ENCODE peak calls at places on chromosomes 1 and 21, in five cellular contexts. R is IMR-90, U is mesendoderm, G is H1, P is H9. J is an unnamed sample.

GRCh38 chr1:234539666-234540403 is 60.9 kb upstream of the TARBP1 start:
- DNase-seq in R (no peak), U (peak), G (no peak), P (no peak), J (no peak)

GRCh38 chr1:45116340-45116739 is 90.1 kb downstream of the ZSWIM5 start:
- DNase-seq in R (no peak), U (no peak), G (no peak), P (no peak), J (no peak)

GRCh38 chr1:91700771-91701493 is 185.0 kb downstream of the TGFBR3 start:
- DNase-seq in R (peak), U (no peak), G (no peak), P (no peak), J (no peak)

GRCh38 chr1:81998165-81998564 is 197.4 kb downstream of the ADGRL2 start:
- DNase-seq in R (no peak), U (no peak), G (no peak), P (no peak), J (no peak)

GRCh38 chr1:85278853-85279314 is 2.5 kb upstream of the BCL10 start:
- DNase-seq in R (peak), U (peak), G (no peak), P (no peak), J (no peak)

GRCh38 chr1:182280521-182280920 is 111.1 kb downstream of the GLUL start:
- DNase-seq in R (no peak), U (no peak), G (no peak), P (no peak), J (no peak)

GRCh38 chr1:216186816-216187215 is 236.4 kb downstream of the USH2A start:
- DNase-seq in R (peak), U (no peak), G (no peak), P (no peak), J (no peak)

GRCh38 chr1:200206340-200206739 is 178.8 kb downstream of the NR5A2 start:
- DNase-seq in R (peak), U (no peak), G (no peak), P (no peak), J (no peak)

GRCh38 chr1:55252942-55253589 is 37.9 kb upstream of the USP24 start:
- DNase-seq in R (no peak), U (no peak), G (no peak), P (no peak), J (no peak)

GRCh38 chr21:27674037-27674436 is 707.1 kb upstream of the ADAMTS5 start:
- DNase-seq in R (peak), U (no peak), G (no peak), P (no peak), J (no peak)

GRCh38 chr21:39218082-39218409 is 34.8 kb upstream of the PSMG1 start:
- DNase-seq in R (no peak), U (no peak), G (no peak), P (no peak), J (no peak)

GRCh38 chr1:79188371-79188770 is 181.8 kb upstream of the ADGRL4 start:
- DNase-seq in R (peak), U (no peak), G (no peak), P (no peak), J (no peak)

GRCh38 chr1:56580771-56581170 is 1.4 kb upstream of the PLPP3 start:
- DNase-seq in R (no peak), U (no peak), G (no peak), P (no peak), J (no peak)

DNA sequence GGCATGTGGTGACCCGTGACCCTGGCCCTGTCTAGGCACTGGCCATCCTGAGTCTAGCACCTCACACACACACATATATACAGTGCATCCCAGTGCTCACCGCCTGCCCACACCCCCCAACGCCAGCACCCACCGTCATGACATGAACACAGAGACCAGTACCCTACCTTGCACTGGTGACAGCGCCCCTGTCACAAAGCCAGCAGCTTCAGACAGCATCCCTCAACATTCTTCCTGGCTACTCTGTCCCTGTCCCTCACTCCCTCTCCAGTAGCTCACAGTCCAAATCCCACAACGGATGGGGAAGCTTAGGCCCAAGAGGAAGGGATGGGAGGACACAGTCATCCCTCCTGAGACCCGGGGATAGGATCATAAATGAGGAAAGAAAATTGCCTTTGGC is 27.1 kb downstream of the AHDC1 start:
- DNase-seq in R (no peak), U (no peak), G (no peak), P (no peak), J (no peak)
- H2AK5ac ChIP-seq in R (peak), U (no peak), G (peak), P (no peak), J (no peak)

GRCh38 chr1:68322837-68323687 is 90.7 kb upstream of the WLS start:
- DNase-seq in R (peak), U (no peak), G (no peak), P (no peak), J (no peak)

GRCh38 chr1:68327414-68327813 is 95.1 kb upstream of the WLS start:
- DNase-seq in R (peak), U (no peak), G (no peak), P (no peak), J (no peak)

GRCh38 chr1:68321084-68321685 is 88.9 kb upstream of the WLS start:
- DNase-seq in R (peak), U (peak), G (peak), P (peak), J (peak)

GRCh38 chr1:68322096-68322495 is 89.8 kb upstream of the WLS start:
- DNase-seq in R (no peak), U (no peak), G (no peak), P (no peak), J (no peak)

DNA sequence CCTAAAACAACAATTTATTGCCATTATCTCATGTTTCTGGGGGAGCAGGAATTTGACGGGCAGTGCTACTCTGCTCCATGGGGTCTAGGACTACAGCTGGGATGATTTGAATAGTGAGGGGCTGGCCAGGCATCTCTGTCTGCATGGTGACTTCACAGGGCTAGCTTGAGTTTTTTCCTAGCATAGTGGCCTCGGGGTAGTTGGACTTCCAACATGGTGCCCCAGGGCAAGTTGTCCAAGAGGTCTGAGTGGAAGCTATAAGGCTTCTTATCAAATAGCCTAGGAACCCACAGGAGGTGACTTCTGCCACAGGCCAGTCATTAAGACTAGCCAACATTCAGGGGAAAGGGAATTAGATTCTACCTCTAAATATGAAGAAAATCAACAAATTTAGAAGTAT is 92.0 kb upstream of the WLS start:
- DNase-seq in R (no peak), U (no peak), G (no peak), P (no peak), J (no peak)
- H2AK5ac ChIP-seq in R (no peak), U (no peak), G (no peak), P (no peak), J (no peak)

GRCh38 chr1:38029725-38030511 is 16.7 kb downstream of the POU3F1 start:
- DNase-seq in R (peak), U (peak), G (peak), P (peak), J (no peak)
- H2AK5ac ChIP-seq in R (peak), U (peak), G (peak), P (no peak), J (peak)

GRCh38 chr1:177077006-177077405 is 87.5 kb downstream of the ASTN1 start:
- DNase-seq in R (no peak), U (no peak), G (no peak), P (no peak), J (no peak)
- H2AK5ac ChIP-seq in R (no peak), U (no peak), G (no peak), P (no peak), J (no peak)

GRCh38 chr1:36151133-36151844 is 2.0 kb upstream of the TRAPPC3 start:
- DNase-seq in R (no peak), U (no peak), G (no peak), P (no peak), J (no peak)

GRCh38 chr1:36154335-36154734 is 1.6 kb upstream of the MAP7D1 start:
- DNase-seq in R (no peak), U (no peak), G (no peak), P (no peak), J (no peak)

GRCh38 chr1:36154765-36155559 is 998 bp upstream of the MAP7D1 start:
- DNase-seq in R (no peak), U (no peak), G (no peak), P (peak), J (peak)

GRCh38 chr1:36151845-36152203 is 2.5 kb upstream of the TRAPPC3 start:
- DNase-seq in R (no peak), U (no peak), G (no peak), P (no peak), J (no peak)

DNA sequence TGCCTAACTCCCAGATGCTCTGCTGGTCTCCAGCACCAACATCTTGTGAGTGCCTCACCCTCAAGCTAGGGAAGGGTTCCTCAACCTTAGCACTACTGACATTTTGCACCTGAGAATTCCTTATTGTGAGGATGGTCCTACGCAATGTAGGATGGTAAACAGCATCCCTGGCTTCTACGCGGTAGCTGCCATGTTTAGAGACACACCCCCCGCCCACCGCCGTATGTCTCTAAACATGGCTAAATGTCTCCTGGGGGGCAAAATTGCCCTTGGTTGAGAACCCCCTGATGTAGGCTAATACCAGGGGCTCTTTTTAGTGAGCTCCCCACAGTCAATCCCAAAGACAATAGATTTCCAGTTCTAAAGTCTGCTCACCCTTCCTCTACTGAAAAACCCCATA is 2.5 kb upstream of the MAP7D1 start:
- DNase-seq in R (no peak), U (no peak), G (no peak), P (no peak), J (no peak)
- H2AK5ac ChIP-seq in R (peak), U (peak), G (no peak), P (no peak), J (no peak)

GRCh38 chr21:42777757-42778344 is 101.5 kb downstream of the WDR4 start:
- DNase-seq in R (no peak), U (no peak), G (no peak), P (no peak), J (no peak)
- H2AK5ac ChIP-seq in R (no peak), U (no peak), G (no peak), P (no peak), J (no peak)

GRCh38 chr1:17045623-17046022 is 8.2 kb downstream of the SDHB start:
- DNase-seq in R (no peak), U (no peak), G (no peak), P (no peak), J (no peak)
- H2AK5ac ChIP-seq in R (no peak), U (no peak), G (no peak), P (no peak), J (no peak)

J was measured in neuronal stem cell.